ENCODE peak calls at places on chromosomes 16 and 17, in four cellular contexts. Y is SK-N-SH, T is H1, R is HCT116. E is an unnamed sample.

GRCh38 chr16:88374736-88375135 is 8.0 kb upstream of the ZNF469 start:
- DNase-seq in R (no peak), Y (peak), T (no peak), E (no peak)

GRCh38 chr16:87459833-87460232 is 33.0 kb downstream of the ZCCHC14 start:
- DNase-seq in T (no peak), R (no peak), Y (no peak), E (no peak)

GRCh38 chr17:48647103-48647963 is 21.2 kb upstream of the HOXB9 start:
- DNase-seq in T (no peak), R (no peak), Y (peak), E (no peak)

GRCh38 chr16:85929259-85929704 is 30.3 kb downstream of the IRF8 start:
- DNase-seq in Y (no peak), T (no peak), R (no peak), E (no peak)

GRCh38 chr16:86510465-86511261 is at the start of gene FOXF1:
- DNase-seq in Y (no peak), T (no peak), R (no peak), E (no peak)

GRCh38 chr16:71917900-71918299 is 22.6 kb downstream of the IST1 start:
- DNase-seq in T (no peak), Y (no peak), R (no peak), E (no peak)

GRCh38 chr17:48577330-48577945 is 712 bp downstream of the HOXB4 start:
- DNase-seq in T (no peak), R (no peak), Y (no peak), E (no peak)

GRCh38 chr16:919658-920631 is 50.8 kb downstream of the LMF1 start:
- DNase-seq in Y (no peak), T (no peak), R (no peak), E (no peak)

GRCh38 chr16:85437161-85438052 is 175.7 kb upstream of the GSE1 start:
- DNase-seq in Y (no peak), T (no peak), R (no peak), E (no peak)

GRCh38 chr17:64732336-64733006 is 70.4 kb upstream of the SMURF2 start:
- DNase-seq in R (no peak), Y (peak), T (no peak), E (no peak)

GRCh38 chr16:89315791-89316581 is 98.5 kb downstream of the ZNF778 start:
- DNase-seq in Y (no peak), T (no peak), R (no peak), E (peak)

GRCh38 chr16:972316-973002 is 1.7 kb upstream of the LMF1 start:
- DNase-seq in R (no peak), Y (no peak), T (no peak), E (no peak)

GRCh38 chr17:199195-199604 is 17.8 kb upstream of the DOC2B start:
- DNase-seq in Y (no peak), T (no peak), R (no peak), E (no peak)

GRCh38 chr16:48433116-48433848 is 48.1 kb upstream of the SIAH1 start:
- DNase-seq in T (no peak), R (no peak), Y (no peak), E (no peak)

GRCh38 chr17:34076743-34077631 is 178.1 kb upstream of the CCL2 start:
- DNase-seq in Y (peak), R (no peak), T (no peak), E (no peak)

GRCh38 chr17:48840441-48840840 is 9.6 kb downstream of the CALCOCO2 start:
- DNase-seq in Y (no peak), T (no peak), R (no peak), E (no peak)

DNA sequence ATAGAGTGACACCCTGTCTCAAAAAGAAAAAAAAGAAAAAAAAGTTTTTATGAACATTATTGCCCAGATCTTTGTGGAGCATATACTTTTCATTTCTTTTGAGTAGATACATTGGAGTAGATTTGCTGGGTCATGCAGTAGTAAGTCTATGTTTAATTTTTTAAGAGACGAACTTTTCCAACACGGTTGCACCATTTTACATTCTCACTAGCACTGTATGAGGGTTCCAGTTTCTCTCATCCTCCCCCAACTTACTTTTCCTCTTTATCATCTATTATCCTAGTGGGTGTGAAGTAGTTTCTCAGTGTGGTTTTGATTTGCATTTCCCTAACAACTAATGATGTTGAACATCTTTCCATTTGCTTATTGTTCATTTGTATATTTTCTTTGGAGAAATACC is 10.5 kb downstream of the RPS6KB1 start:
- DNase-seq in R (no peak), Y (no peak), T (no peak), E (no peak)
- H3K9ac ChIP-seq in R (no peak), Y (no peak), T (no peak), E (no peak)

GRCh38 chr17:1626333-1626732 is 2.3 kb downstream of the SLC43A2 start:
- DNase-seq in T (no peak), Y (no peak), R (no peak), E (no peak)

GRCh38 chr17:1625507-1626080 is 3.0 kb downstream of the SLC43A2 start:
- DNase-seq in Y (no peak), R (no peak), T (no peak), E (no peak)

GRCh38 chr17:1627987-1628855 is at the start of gene SLC43A2:
- DNase-seq in R (peak), T (no peak), Y (peak), E (no peak)

GRCh38 chr17:1628856-1629646 is 417 bp upstream of the SLC43A2 start:
- DNase-seq in T (no peak), Y (peak), R (peak), E (peak)

GRCh38 chr17:1627219-1627986 is 1.2 kb downstream of the SLC43A2 start:
- DNase-seq in R (no peak), T (no peak), Y (no peak), E (no peak)
- TF ChIP-seq POLR2AphosphoS5 in R (no peak), T (no peak), Y (no peak), E (no peak)

GRCh38 chr17:79944251-79944812 is 91.3 kb downstream of the TBC1D16 start:
- DNase-seq in T (no peak), R (no peak), Y (peak), E (no peak)
- H3K9ac ChIP-seq in T (no peak), R (no peak), Y (no peak), E (no peak)

GRCh38 chr17:4944554-4945175 is 3.7 kb downstream of the PFN1 start:
- DNase-seq in Y (no peak), R (no peak), T (no peak), E (no peak)
- TF ChIP-seq POLR2AphosphoS5 in Y (no peak), R (no peak), T (peak), E (no peak)